ENCODE peak calls at places on chromosomes 13 and 19, in four cellular contexts. Z is OCI-LY7, M is aorta, L is coronary artery. X is an unnamed sample.
A peak's percentile ranks its signal among the peaks of the same experiment; 100 is the strongest.

GRCh38 chr19:47670736-47671135 is 42.5 kb upstream of the EHD2 start:
- DNase-seq in Z (no peak), M (no peak), L (no peak), X (no peak)

GRCh38 chr13:97028441-97029299 is 34.4 kb upstream of the OXGR1 start:
- DNase-seq in Z (peak; percentile 33), M (no peak), L (no peak), X (no peak)

GRCh38 chr19:33749016-33749415 is 47.7 kb upstream of the KCTD15 start:
- DNase-seq in Z (no peak), M (no peak), L (no peak), X (no peak)

GRCh38 chr19:47549341-47549768 is 23.6 kb downstream of the ZNF541 start:
- DNase-seq in Z (no peak), M (no peak), L (no peak), X (no peak)

GRCh38 chr13:29754486-29754806 is 96.0 kb downstream of the UBL3 start:
- DNase-seq in Z (no peak), M (no peak), L (no peak), X (no peak)

GRCh38 chr19:15498910-15499309 is 9.4 kb upstream of the CYP4F22 start:
- DNase-seq in Z (no peak), M (no peak), L (no peak), X (no peak)

GRCh38 chr13:92547256-92547655 is 679.4 kb upstream of the GPC6 start:
- DNase-seq in Z (no peak), M (no peak), L (no peak), X (no peak)

GRCh38 chr13:110365876-110366275 is 58.8 kb downstream of the COL4A2 start:
- DNase-seq in Z (no peak), M (no peak), L (no peak), X (no peak)

GRCh38 chr19:5789886-5790572 is 934 bp downstream of the DUS3L start:
- DNase-seq in Z (no peak), M (no peak), L (no peak), X (no peak)

GRCh38 chr13:109938255-109938936 is 152.0 kb upstream of the IRS2 start:
- DNase-seq in Z (no peak), M (no peak), L (no peak), X (no peak)

GRCh38 chr13:99830931-99831330 is 140.6 kb downstream of the ZIC5 start:
- DNase-seq in Z (no peak), M (no peak), L (no peak), X (no peak)

GRCh38 chr19:18995804-18996241 is 37.5 kb downstream of the SUGP2 start:
- DNase-seq in Z (peak; percentile 74), M (peak; percentile 81), L (no peak), X (peak; percentile 78)

GRCh38 chr19:13906525-13906904 is 514 bp downstream of the CC2D1A start:
- DNase-seq in Z (peak; percentile 41), M (no peak), L (no peak), X (no peak)

GRCh38 chr19:7959209-7959608 is 15.7 kb upstream of the TIMM44 start:
- DNase-seq in Z (no peak), M (no peak), L (no peak), X (no peak)

GRCh38 chr19:39296906-39297305 is 699 bp downstream of the IFNL1 start:
- DNase-seq in Z (no peak), M (peak; percentile 41), L (peak; percentile 19), X (no peak)

GRCh38 chr19:2216361-2217225 is 19.5 kb downstream of the PLEKHJ1 start:
- DNase-seq in Z (no peak), M (no peak), L (no peak), X (no peak)

GRCh38 chr19:9309974-9310446 is 372 bp upstream of the ZNF699 start:
- DNase-seq in Z (peak; percentile 93), M (peak; percentile 98), L (peak; percentile 94), X (peak; percentile 94)

GRCh38 chr19:18456974-18457373 is 19.0 kb upstream of the ISYNA1 start:
- DNase-seq in Z (no peak), M (peak; percentile 92), L (no peak), X (no peak)

DNA sequence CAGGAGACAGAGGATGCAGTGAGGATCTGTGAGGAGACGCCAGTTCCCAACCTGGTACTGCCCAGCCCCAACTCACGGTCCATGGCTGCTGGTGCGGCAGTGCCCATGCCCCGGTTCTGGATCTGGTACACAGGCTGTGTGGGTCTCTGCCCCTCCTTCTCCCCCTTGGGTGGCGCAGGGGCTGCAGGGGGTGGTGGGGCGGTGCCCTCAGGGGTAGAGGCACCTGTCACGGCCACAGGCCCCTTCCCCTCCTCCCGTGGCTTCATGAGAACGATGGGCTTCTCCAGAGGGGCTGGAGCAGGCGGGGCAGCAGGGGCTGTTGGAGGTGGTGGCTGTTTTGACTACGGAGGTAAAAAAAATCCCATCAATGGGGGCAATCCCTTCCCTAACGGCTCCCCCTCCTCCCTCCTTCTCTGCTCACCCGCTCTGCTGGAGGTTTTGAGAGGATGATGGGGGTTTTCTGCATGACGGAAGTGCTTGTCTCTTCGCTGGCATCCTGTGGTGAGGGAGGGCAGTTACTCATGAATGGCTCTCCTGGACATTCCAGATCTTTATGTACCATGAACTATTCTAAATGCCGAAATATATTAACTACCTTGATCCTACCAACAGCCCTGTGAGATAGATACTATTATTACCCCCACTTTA is 7.1 kb downstream of the SMG9 start:
- DNase-seq in Z (no peak), M (no peak), L (no peak), X (no peak)
- H3K27ac ChIP-seq in Z (no peak overlapping the region), M (no peak overlapping the region), L (no peak overlapping the region), X (no peak overlapping the region)

DNA sequence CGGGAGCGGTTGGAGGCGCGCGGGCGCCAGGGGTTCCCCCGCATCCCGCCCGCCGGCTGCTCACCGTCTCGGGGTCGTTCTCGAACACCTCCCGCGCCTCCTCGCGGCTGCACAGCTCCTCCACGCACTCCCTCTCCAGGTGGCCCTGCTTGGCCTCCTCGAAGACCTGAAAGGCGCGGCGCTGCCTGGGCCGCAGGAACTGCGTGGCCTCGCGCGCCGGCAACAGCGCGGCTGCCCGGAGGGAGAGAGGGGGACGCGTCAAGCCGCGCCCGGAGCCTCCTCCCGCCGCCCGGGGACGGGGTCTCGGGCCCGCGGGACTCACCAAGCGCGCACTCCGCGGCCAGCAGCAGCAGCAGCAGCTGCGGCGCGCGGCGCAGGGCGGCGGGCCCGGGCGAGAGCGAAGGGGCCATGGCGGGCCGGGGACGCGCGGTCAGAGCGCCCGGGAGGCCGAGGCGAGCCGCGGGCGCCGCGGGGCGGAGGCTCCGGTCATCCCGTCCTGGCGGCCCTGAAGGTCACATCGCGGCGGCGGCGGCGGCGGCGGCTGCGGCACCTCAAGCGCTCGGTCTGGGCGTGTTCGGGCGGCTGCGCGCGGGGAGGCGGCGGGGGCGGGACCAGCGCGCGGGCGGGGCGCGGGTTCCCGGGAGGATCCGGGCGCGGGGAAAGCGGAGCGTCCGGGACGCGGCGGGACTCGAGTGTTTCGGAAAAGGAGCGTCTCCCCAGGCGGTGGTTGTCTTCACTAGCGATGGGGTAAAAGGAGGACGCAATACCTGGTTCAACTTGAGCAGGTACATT is at the start of gene GAS6:
- DNase-seq in Z (no peak), M (peak; percentile 91), L (peak; percentile 81), X (peak; percentile 79)
- H3K27ac ChIP-seq in Z (no peak within 1 kb of the TSS), M (peak within 1 kb of the TSS; percentile 92), L (peak within 1 kb of the TSS; percentile 87), X (peak within 1 kb of the TSS; percentile 97)

GRCh38 chr19:42099336-42099925 is 23.5 kb downstream of the ZNF574 start:
- DNase-seq in Z (no peak), M (no peak), L (no peak), X (no peak)

GRCh38 chr19:42095814-42096230 is 19.9 kb downstream of the ZNF574 start:
- DNase-seq in Z (no peak), M (no peak), L (no peak), X (no peak)

GRCh38 chr19:42097461-42097860 is 21.5 kb downstream of the ZNF574 start:
- DNase-seq in Z (no peak), M (no peak), L (no peak), X (no peak)

GRCh38 chr19:42096255-42096837 is 20.4 kb downstream of the ZNF574 start:
- DNase-seq in Z (no peak), M (no peak), L (no peak), X (no peak)

DNA sequence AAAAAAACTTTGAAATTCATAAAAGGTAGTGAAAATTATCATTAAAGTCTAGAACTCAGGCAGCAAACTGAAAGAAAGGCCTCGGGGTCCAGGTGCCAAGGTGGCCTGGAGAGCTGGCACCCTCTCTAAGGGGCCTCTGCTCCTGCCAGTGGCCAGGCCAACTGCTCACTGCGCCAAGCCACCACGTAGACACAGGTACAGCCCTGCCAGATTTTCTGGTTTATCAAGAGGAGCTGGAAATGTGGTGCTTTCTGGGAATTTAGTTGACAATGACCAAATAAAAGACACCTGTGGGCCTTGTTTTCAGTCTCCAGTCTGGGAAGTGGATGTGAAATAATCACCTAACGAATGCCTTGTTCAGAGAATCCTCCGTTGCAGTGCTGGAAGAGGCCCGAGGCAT is 22.8 kb downstream of the ZNF574 start:
- DNase-seq in Z (no peak), M (no peak), L (no peak), X (no peak)
- H3K27ac ChIP-seq in Z (no peak overlapping the region), M (no peak overlapping the region), L (no peak overlapping the region), X (no peak overlapping the region)

DNA sequence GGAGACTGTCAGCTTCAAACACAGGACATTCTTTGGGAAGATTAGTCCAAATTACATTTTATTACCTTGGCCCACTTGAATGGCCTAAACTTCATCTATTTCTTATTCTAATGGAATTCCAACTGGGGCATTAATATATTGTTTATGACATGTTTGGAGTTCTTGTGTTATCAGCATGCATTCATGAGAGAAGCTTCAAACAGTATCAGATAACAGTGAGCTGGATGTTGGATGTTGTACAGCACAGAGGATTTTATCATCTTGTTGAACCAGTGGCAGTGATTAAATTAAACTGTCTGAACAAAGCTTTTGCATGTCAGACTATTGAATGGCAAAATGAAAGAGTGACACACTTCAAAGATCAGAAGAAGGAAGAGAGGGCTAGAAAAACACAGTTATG is 50.0 kb downstream of the MZT1 start:
- DNase-seq in Z (no peak), M (no peak), L (no peak), X (no peak)
- H3K27ac ChIP-seq in Z (no peak overlapping the region), M (no peak overlapping the region), L (no peak overlapping the region), X (no peak overlapping the region)

GRCh38 chr13:105168295-105168694 is 1367.2 kb downstream of the EFNB2 start:
- DNase-seq in Z (no peak), M (no peak), L (no peak), X (no peak)
- H3K27ac ChIP-seq in Z (no peak overlapping the region), M (no peak overlapping the region), L (no peak overlapping the region), X (no peak overlapping the region)